ENCODE peak calls at places on chromosomes 13 and 19, in four cellular contexts. O, F, T and K are unnamed samples.

GRCh38 chr13:43407023-43407581 is 379.7 kb downstream of the ENOX1 start:
- DNase-seq in T (no peak), F (no peak), O (no peak), K (no peak)

GRCh38 chr13:99323488-99323887 is 16.3 kb upstream of the GPR183 start:
- DNase-seq in F (no peak), O (no peak), T (no peak), K (no peak)

GRCh38 chr13:99203601-99204579 is 3.2 kb downstream of the UBAC2 start:
- DNase-seq in T (no peak), F (no peak), O (no peak), K (no peak)

GRCh38 chr19:5308471-5309437 is 31.9 kb downstream of the PTPRS start:
- DNase-seq in T (no peak), O (peak; percentile 79), F (peak; percentile 76), K (peak; percentile 79)

GRCh38 chr13:35475960-35476943 is at the start of gene MAB21L1:
- DNase-seq in T (no peak), F (peak; percentile 15), O (no peak), K (no peak)

GRCh38 chr19:40954573-40954972 is 36.5 kb upstream of the CYP2B6 start:
- DNase-seq in O (no peak), F (no peak), T (no peak), K (no peak)

GRCh38 chr19:48681127-48681470 is 8.3 kb upstream of the NTN5 start:
- DNase-seq in O (no peak), T (no peak), F (no peak), K (no peak)

GRCh38 chr19:42028304-42029216 is 34.5 kb upstream of the ATP1A3 start:
- DNase-seq in T (no peak), O (no peak), F (no peak), K (no peak)

GRCh38 chr13:105878119-105878518 is 657.3 kb downstream of the EFNB2 start:
- DNase-seq in F (no peak), O (no peak), T (no peak), K (no peak)

GRCh38 chr19:1945899-1946298 is 4.9 kb downstream of the CSNK1G2 start:
- DNase-seq in F (peak; percentile 51), T (no peak), O (peak; percentile 51), K (no peak)

GRCh38 chr13:100588350-100589177 is at the start of gene GGACT:
- DNase-seq in F (peak; percentile 81), T (peak; percentile 70), O (peak; percentile 86), K (no peak)

GRCh38 chr13:81171065-81171647 is 830.2 kb upstream of the SPRY2 start:
- DNase-seq in F (no peak), T (no peak), O (no peak), K (no peak)

GRCh38 chr13:32023698-32024097 is 7.9 kb upstream of the FRY start:
- DNase-seq in O (no peak), F (no peak), T (no peak), K (no peak)

GRCh38 chr13:73039201-73040108 is 19.4 kb upstream of the KLF5 start:
- DNase-seq in F (no peak), O (no peak), T (no peak), K (no peak)

GRCh38 chr19:38890686-38891085 is 8.7 kb downstream of the SIRT2 start:
- DNase-seq in O (no peak), F (no peak), T (no peak), K (no peak)

GRCh38 chr13:100515410-100515800 is 73.2 kb downstream of the GGACT start:
- DNase-seq in O (no peak), F (no peak), T (no peak), K (no peak)

GRCh38 chr19:28847468-28847867 is 365.5 kb downstream of the UQCRFS1 start:
- DNase-seq in T (no peak), F (no peak), O (no peak), K (no peak)

GRCh38 chr13:32179708-32180107 is 135.5 kb downstream of the ZAR1L start:
- DNase-seq in T (no peak), F (no peak), O (no peak), K (no peak)

GRCh38 chr13:19681517-19681916 is 48.1 kb downstream of the MPHOSPH8 start:
- DNase-seq in O (no peak), T (no peak), F (no peak), K (peak; percentile 34)

GRCh38 chr13:99526549-99526948 is 25.3 kb downstream of the TM9SF2 start:
- DNase-seq in T (no peak), O (no peak), F (no peak), K (no peak)

GRCh38 chr13:113441661-113442060 is 11.6 kb downstream of the ADPRHL1 start:
- DNase-seq in F (no peak), O (no peak), T (no peak), K (no peak)

GRCh38 chr13:64505511-64505910 is 2724.6 kb downstream of the PCDH9 start:
- DNase-seq in T (no peak), O (no peak), F (no peak), K (no peak)

GRCh38 chr13:44818428-44818827 is 170.8 kb downstream of the NUFIP1 start:
- DNase-seq in F (no peak), O (no peak), T (no peak), K (no peak)

GRCh38 chr13:27593267-27593666 is 27.1 kb downstream of the LNX2 start:
- DNase-seq in F (no peak), T (no peak), O (no peak), K (no peak)

GRCh38 chr19:51821921-51822716 is 27.2 kb downstream of the FPR3 start:
- DNase-seq in O (no peak), T (no peak), F (no peak), K (no peak)